ENCODE peak calls at places on chromosomes 1 and 21, in seven cellular contexts. One of them, this sample, is unnamed.

GRCh38 chr1:221174598-221174997 is 295.4 kb downstream of the HLX start:
- DNase-seq in memory B cell: no peak
- DNase-seq in transverse colon: no peak
- DNase-seq in right lobe of liver: no peak
- DNase-seq in HT-29: no peak
- DNase-seq in stimulated activated CD8-positive, alpha-beta memory T cell treated with anti-CD3 and anti-CD28 coated beads, Interleukin-15, amount 100 ng/mL, for 24 hours: no peak
- DNase-seq in GM23248: no peak
- DNase-seq in this sample: no peak

GRCh38 chr1:9291914-9292360 is 757 bp upstream of the SPSB1 start:
- DNase-seq in memory B cell: no peak
- DNase-seq in transverse colon: peak
- DNase-seq in right lobe of liver: peak
- DNase-seq in HT-29: peak
- DNase-seq in stimulated activated CD8-positive, alpha-beta memory T cell treated with anti-CD3 and anti-CD28 coated beads, Interleukin-15, amount 100 ng/mL, for 24 hours: no peak
- DNase-seq in GM23248: peak
- DNase-seq in this sample: peak

GRCh38 chr21:17492415-17493168 is 20.3 kb upstream of the CXADR start:
- DNase-seq in memory B cell: no peak
- DNase-seq in transverse colon: no peak
- DNase-seq in right lobe of liver: no peak
- DNase-seq in HT-29: no peak
- DNase-seq in stimulated activated CD8-positive, alpha-beta memory T cell treated with anti-CD3 and anti-CD28 coated beads, Interleukin-15, amount 100 ng/mL, for 24 hours: no peak
- DNase-seq in GM23248: peak
- DNase-seq in this sample: no peak

GRCh38 chr1:154865442-154866256 is 4.4 kb downstream of the KCNN3 start:
- DNase-seq in memory B cell: no peak
- DNase-seq in transverse colon: no peak
- DNase-seq in right lobe of liver: no peak
- DNase-seq in HT-29: no peak
- DNase-seq in stimulated activated CD8-positive, alpha-beta memory T cell treated with anti-CD3 and anti-CD28 coated beads, Interleukin-15, amount 100 ng/mL, for 24 hours: no peak
- DNase-seq in GM23248: no peak
- DNase-seq in this sample: no peak

GRCh38 chr1:54604572-54605370 is 18.6 kb downstream of the FAM151A start:
- DNase-seq in memory B cell: no peak
- DNase-seq in transverse colon: no peak
- DNase-seq in right lobe of liver: no peak
- DNase-seq in HT-29: no peak
- DNase-seq in stimulated activated CD8-positive, alpha-beta memory T cell treated with anti-CD3 and anti-CD28 coated beads, Interleukin-15, amount 100 ng/mL, for 24 hours: no peak
- DNase-seq in GM23248: no peak
- DNase-seq in this sample: peak

GRCh38 chr1:117967472-117967871 is 37.9 kb downstream of the WDR3 start:
- DNase-seq in memory B cell: no peak
- DNase-seq in transverse colon: no peak
- DNase-seq in right lobe of liver: no peak
- DNase-seq in HT-29: no peak
- DNase-seq in stimulated activated CD8-positive, alpha-beta memory T cell treated with anti-CD3 and anti-CD28 coated beads, Interleukin-15, amount 100 ng/mL, for 24 hours: no peak
- DNase-seq in GM23248: peak
- DNase-seq in this sample: no peak

GRCh38 chr1:74432325-74432724 is 80.1 kb downstream of the LRRC53 start:
- DNase-seq in memory B cell: no peak
- DNase-seq in transverse colon: no peak
- DNase-seq in right lobe of liver: no peak
- DNase-seq in HT-29: no peak
- DNase-seq in stimulated activated CD8-positive, alpha-beta memory T cell treated with anti-CD3 and anti-CD28 coated beads, Interleukin-15, amount 100 ng/mL, for 24 hours: no peak
- DNase-seq in GM23248: no peak
- DNase-seq in this sample: no peak

GRCh38 chr1:2372551-2373490 is 18.5 kb downstream of the MORN1 start:
- DNase-seq in memory B cell: no peak
- DNase-seq in transverse colon: peak
- DNase-seq in right lobe of liver: peak
- DNase-seq in HT-29: no peak
- DNase-seq in stimulated activated CD8-positive, alpha-beta memory T cell treated with anti-CD3 and anti-CD28 coated beads, Interleukin-15, amount 100 ng/mL, for 24 hours: no peak
- DNase-seq in GM23248: no peak
- DNase-seq in this sample: peak

GRCh38 chr1:5386371-5386770 is 605.9 kb downstream of the NPHP4 start:
- DNase-seq in memory B cell: no peak
- DNase-seq in transverse colon: no peak
- DNase-seq in right lobe of liver: no peak
- DNase-seq in HT-29: no peak
- DNase-seq in stimulated activated CD8-positive, alpha-beta memory T cell treated with anti-CD3 and anti-CD28 coated beads, Interleukin-15, amount 100 ng/mL, for 24 hours: no peak
- DNase-seq in GM23248: no peak
- DNase-seq in this sample: no peak

GRCh38 chr1:18949689-18950414 is 6.6 kb downstream of the IFFO2 start:
- DNase-seq in memory B cell: no peak
- DNase-seq in transverse colon: no peak
- DNase-seq in right lobe of liver: peak
- DNase-seq in HT-29: peak
- DNase-seq in stimulated activated CD8-positive, alpha-beta memory T cell treated with anti-CD3 and anti-CD28 coated beads, Interleukin-15, amount 100 ng/mL, for 24 hours: no peak
- DNase-seq in GM23248: peak
- DNase-seq in this sample: no peak

GRCh38 chr1:150577557-150578277 is 1.7 kb downstream of the MCL1 start:
- DNase-seq in memory B cell: no peak
- DNase-seq in transverse colon: no peak
- DNase-seq in right lobe of liver: no peak
- DNase-seq in HT-29: peak
- DNase-seq in stimulated activated CD8-positive, alpha-beta memory T cell treated with anti-CD3 and anti-CD28 coated beads, Interleukin-15, amount 100 ng/mL, for 24 hours: no peak
- DNase-seq in GM23248: peak
- DNase-seq in this sample: no peak

GRCh38 chr1:160800142-160800541 is 4.2 kb downstream of the LY9 start:
- DNase-seq in memory B cell: no peak
- DNase-seq in transverse colon: no peak
- DNase-seq in right lobe of liver: no peak
- DNase-seq in HT-29: no peak
- DNase-seq in stimulated activated CD8-positive, alpha-beta memory T cell treated with anti-CD3 and anti-CD28 coated beads, Interleukin-15, amount 100 ng/mL, for 24 hours: no peak
- DNase-seq in GM23248: no peak
- DNase-seq in this sample: no peak